ENCODE peak calls at places on chromosomes 13 and 19, in four cellular contexts. X, D, V and G are unnamed samples.

GRCh38 chr13:76672422-76672821 is 213.8 kb downstream of the KCTD12 start:
- DNase-seq in V (no peak), D (no peak), X (peak), G (peak)

GRCh38 chr13:35804901-35805300 is 326.3 kb downstream of the DCLK1 start:
- DNase-seq in D (no peak), V (no peak), X (peak), G (peak)

GRCh38 chr13:106446011-106446410 is 89.5 kb downstream of the EFNB2 start:
- DNase-seq in X (peak), D (no peak), V (no peak), G (no peak)

GRCh38 chr19:38735257-38735686 is 9.0 kb downstream of the CAPN12 start:
- DNase-seq in D (peak), X (no peak), V (no peak), G (no peak)

GRCh38 chr13:113905018-113905417 is 41.1 kb upstream of the GAS6 start:
- DNase-seq in V (no peak), X (no peak), D (no peak), G (no peak)

GRCh38 chr13:110493161-110493593 is 68.3 kb downstream of the RAB20 start:
- DNase-seq in D (no peak), X (no peak), V (no peak), G (no peak)

GRCh38 chr13:112733112-112733511 is 43.3 kb downstream of the ATP11A start:
- DNase-seq in X (no peak), D (peak), V (no peak), G (no peak)

GRCh38 chr19:16714702-16715294 is 4.8 kb upstream of the NWD1 start:
- DNase-seq in V (peak), D (peak), X (peak), G (peak)

GRCh38 chr13:99265162-99265822 is 7.1 kb upstream of the GPR18 start:
- DNase-seq in X (no peak), V (no peak), D (no peak), G (no peak)

GRCh38 chr13:33676045-33676699 is 141.8 kb upstream of the RFC3 start:
- DNase-seq in D (no peak), V (no peak), X (no peak), G (peak)

GRCh38 chr19:48329167-48329891 is 4.0 kb downstream of the EMP3 start:
- DNase-seq in D (peak), V (no peak), X (peak), G (peak)

GRCh38 chr13:25489238-25489637 is 117.5 kb downstream of the ATP8A2 start:
- DNase-seq in D (peak), V (no peak), X (no peak), G (no peak)

GRCh38 chr19:28731577-28731976 is 481.4 kb downstream of the UQCRFS1 start:
- DNase-seq in X (no peak), V (no peak), D (no peak), G (no peak)
- TF ChIP-seq CTCF in X (no peak), V (no peak), D (peak), G (no peak)

DNA sequence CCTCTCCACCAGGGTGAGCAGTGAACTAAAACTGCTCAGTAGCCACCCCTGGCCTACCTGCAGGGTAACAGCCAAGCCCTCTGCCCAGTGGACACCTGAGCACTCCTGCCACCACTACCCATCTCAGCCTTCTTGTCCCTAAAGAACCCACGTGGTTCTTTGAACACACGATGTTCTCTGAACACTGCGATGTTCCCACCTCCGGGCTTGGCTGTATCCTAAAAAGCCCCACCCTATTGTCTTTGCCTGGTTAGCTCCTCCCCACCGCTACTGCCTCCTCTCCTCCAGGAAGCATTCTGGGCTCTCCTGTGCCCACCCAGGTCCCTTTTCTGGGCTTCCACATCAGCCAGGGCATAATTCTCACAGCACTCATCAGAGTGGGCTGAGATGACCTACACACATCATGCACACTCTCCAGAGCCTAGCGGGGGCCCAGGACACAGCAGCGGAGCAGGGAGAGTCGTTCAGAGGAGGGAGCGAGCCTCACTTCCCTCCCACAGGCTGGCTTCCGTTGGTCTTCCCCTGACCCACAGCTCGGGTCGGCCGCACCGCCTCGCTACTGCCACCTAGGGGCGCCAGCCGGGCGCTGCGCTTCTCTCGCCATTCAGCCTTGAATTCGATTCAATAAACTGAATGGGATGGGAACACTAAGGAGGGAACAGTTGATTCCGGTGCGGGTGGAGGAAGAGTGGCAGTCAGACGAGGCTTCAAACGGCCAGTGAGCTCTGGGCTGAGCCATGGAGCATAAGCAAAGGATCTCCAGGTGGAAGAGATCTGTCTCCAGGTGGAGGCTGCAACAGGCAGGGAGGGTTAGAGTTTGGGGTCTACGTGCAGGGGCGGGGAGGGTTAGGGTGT is 3.2 kb downstream of the ELAVL1 start:
- DNase-seq in V (peak), X (peak), D (peak), G (peak)
- H3K4me3 ChIP-seq in V (peak), X (peak), D (peak), G (peak)

GRCh38 chr19:8608858-8609209 is 1.7 kb downstream of the ADAMTS10 start:
- DNase-seq in X (no peak), V (no peak), D (no peak), G (no peak)

GRCh38 chr19:8610041-8610927 is at the start of gene ADAMTS10:
- DNase-seq in D (peak), X (peak), V (peak), G (peak)

GRCh38 chr19:8611391-8611883 is 922 bp upstream of the ADAMTS10 start:
- DNase-seq in V (peak), D (peak), X (no peak), G (no peak)

GRCh38 chr19:8610928-8611284 is 391 bp upstream of the ADAMTS10 start:
- DNase-seq in D (peak), X (no peak), V (no peak), G (no peak)

DNA sequence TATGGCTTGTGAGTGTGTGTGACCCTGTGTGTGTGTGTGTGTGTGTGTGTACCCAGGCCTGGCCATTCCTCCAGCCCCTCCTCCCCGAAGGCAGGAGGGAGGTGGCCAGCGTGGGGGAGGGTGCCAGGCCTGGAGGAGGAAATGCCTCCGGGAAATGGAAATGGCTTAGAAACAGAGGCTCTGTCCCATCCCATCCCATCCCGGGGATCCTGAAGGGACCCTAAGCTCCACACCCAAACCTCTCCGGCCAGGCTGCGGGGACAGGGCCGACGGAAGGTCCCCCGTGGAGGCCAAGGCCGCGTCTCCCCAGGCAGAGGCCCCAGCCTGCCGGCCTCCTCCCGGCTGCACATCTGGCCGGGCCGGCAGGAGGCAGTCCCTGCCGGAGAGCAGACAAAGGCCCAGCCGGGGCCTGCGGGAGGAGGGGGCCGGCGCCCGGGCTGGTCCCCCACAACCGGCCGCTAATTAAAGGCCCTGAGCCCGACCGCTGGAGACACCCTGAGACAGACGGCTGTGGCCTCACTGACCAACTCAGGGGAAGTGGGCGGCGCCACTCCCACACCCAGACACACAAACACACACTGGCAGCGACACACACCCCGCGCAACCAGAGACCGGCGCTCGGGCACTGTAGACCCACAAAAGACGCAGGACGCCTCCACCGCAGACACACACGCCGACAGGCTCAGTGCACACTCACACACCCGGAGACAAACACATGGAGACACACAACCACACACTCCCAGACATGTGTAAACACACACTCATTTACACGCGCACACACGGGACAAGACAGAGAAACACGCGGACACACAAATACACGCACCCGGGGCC is 1.1 kb downstream of the ADAMTS10 start:
- DNase-seq in X (peak), V (peak), D (peak), G (peak)
- TF ChIP-seq CTCF in X (peak), V (no peak), D (peak), G (peak)

DNA sequence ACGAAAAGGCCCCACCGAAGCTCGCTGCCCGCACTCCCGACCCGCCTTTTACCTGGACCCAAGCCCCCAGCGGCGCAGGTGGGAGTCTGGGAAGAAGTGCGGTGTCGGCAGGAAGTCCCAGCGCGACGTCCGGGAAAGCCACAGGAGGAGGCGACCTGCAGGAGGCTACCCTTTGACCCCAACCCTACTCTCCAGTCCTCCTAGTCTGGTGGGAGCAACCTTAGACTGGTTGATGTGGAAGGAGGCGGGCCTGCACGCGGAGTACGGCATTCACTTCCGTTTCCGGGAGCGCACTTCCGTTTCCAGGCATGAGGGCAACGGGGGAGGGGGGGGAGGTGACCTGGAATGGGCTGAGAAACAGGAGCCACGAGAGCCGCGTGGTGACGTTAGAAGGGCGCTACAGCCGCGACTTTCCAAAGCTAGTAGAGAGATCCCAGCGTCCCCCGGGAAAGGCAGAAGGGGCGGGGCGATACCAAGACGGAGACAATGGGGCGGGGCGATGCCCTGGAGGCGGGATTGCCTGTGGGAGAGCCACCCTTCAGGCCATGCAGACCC is 28.5 kb downstream of the ZNF266 start:
- DNase-seq in D (peak), V (peak), X (peak), G (peak)
- H3K4me3 ChIP-seq in D (no peak), V (peak), X (peak), G (peak)

GRCh38 chr19:34838753-34839431 is 65.9 kb upstream of the ZNF599 start:
- DNase-seq in V (peak), X (no peak), D (peak), G (peak)
- TF ChIP-seq CTCF in V (peak), X (no peak), D (peak), G (peak)

GRCh38 chr13:40590112-40590862 is 76.2 kb downstream of the FOXO1 start:
- DNase-seq in X (no peak), D (no peak), V (no peak), G (peak)
- H3K4me3 ChIP-seq in X (no peak), D (no peak), V (peak), G (no peak)

GRCh38 chr19:49539192-49539952 is 11.6 kb downstream of the RCN3 start:
- DNase-seq in V (no peak), D (no peak), X (no peak), G (no peak)
- TF ChIP-seq CTCF in V (no peak), D (no peak), X (no peak), G (no peak)

DNA sequence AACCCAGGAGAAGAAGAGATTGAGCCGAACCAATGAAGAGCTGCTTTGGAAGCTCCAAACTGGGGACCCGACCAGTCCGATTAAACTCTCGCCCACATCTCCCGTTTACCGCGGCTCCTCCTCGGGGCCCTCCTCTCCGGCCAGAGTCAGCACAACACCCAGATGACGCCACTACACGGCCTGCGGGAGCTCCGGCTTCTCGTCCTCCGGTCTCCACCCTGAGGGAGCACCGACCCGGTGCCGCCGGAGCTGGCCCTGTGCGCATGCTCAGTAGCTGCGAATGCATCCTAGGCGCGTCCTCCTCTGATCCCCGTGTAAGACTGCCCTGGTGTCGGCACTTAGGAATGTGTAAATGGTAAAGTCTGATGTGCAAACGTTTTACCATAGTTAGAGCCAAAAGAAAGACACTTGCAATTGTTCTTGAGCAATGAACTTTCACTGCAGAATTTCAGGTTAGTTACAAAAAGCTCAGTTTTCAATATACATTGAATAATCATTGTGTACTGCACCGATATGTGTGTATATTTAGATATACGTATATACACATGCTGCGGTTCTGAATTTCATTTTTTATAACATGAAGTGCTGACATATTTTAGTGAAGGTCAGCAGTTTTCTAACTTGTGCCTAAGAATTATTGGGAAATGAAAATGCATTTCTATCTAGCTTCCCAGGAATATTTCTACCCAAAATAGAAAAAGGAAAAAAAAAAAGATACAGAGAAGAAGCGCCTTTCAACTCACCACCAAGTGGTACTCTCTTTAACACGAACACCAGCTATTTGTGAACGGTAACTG is 92.2 kb downstream of the SLC7A1 start:
- DNase-seq in D (peak), X (peak), V (no peak), G (peak)
- H3K4me3 ChIP-seq in D (no peak), X (no peak), V (peak), G (no peak)

GRCh38 chr13:23715092-23715761 is 145.0 kb downstream of the TNFRSF19 start:
- DNase-seq in V (no peak), X (no peak), D (peak), G (no peak)
- TF ChIP-seq CTCF in V (no peak), X (no peak), D (no peak), G (no peak)

GRCh38 chr13:97221491-97221890 is 642 bp upstream of the MBNL2 start:
- DNase-seq in X (no peak), D (no peak), V (no peak), G (no peak)
- H3K4me3 ChIP-seq in X (no peak), D (no peak), V (peak), G (peak)